ENCODE peak calls at places on chromosomes 6 and 20, in seven cellular contexts. One of them, this sample, is unnamed.

GRCh38 chr20:63082308-63082938 is 75.7 kb upstream of the BHLHE23 start:
- DNase-seq in RWPE1: peak; percentile 86
- DNase-seq in activated CD4-positive, alpha-beta T cell treated with anti-CD3 and anti-CD28 coated beads for 48 hours: peak; percentile 54
- DNase-seq in cardiac fibroblast: peak; percentile 30
- DNase-seq in epithelial cell of esophagus: peak; percentile 31
- DNase-seq in AG08395: peak; percentile 83
- DNase-seq in nephron progenitor cell: peak; percentile 96
- DNase-seq in this sample: no peak

GRCh38 chr20:63363013-63363957 is 2.1 kb upstream of the CHRNA4 start:
- DNase-seq in cardiac fibroblast: no peak
- DNase-seq in nephron progenitor cell: peak; percentile 51
- DNase-seq in epithelial cell of esophagus: no peak
- DNase-seq in RWPE1: no peak
- DNase-seq in activated CD4-positive, alpha-beta T cell treated with anti-CD3 and anti-CD28 coated beads for 48 hours: no peak
- DNase-seq in AG08395: no peak
- DNase-seq in this sample: no peak

GRCh38 chr6:143361536-143362191 is 88.8 kb downstream of the ADAT2 start:
- DNase-seq in nephron progenitor cell: no peak
- DNase-seq in RWPE1: no peak
- DNase-seq in cardiac fibroblast: no peak
- DNase-seq in epithelial cell of esophagus: no peak
- DNase-seq in AG08395: no peak
- DNase-seq in activated CD4-positive, alpha-beta T cell treated with anti-CD3 and anti-CD28 coated beads for 48 hours: no peak
- DNase-seq in this sample: peak; percentile 5

GRCh38 chr20:63846128-63846771 is 15.0 kb upstream of the ABHD16B start:
- DNase-seq in epithelial cell of esophagus: no peak
- DNase-seq in RWPE1: peak; percentile 58
- DNase-seq in activated CD4-positive, alpha-beta T cell treated with anti-CD3 and anti-CD28 coated beads for 48 hours: no peak
- DNase-seq in nephron progenitor cell: peak; percentile 71
- DNase-seq in cardiac fibroblast: peak; percentile 68
- DNase-seq in AG08395: no peak
- DNase-seq in this sample: no peak

GRCh38 chr6:165716886-165717285 is 53.8 kb upstream of the PDE10A start:
- DNase-seq in nephron progenitor cell: no peak
- DNase-seq in activated CD4-positive, alpha-beta T cell treated with anti-CD3 and anti-CD28 coated beads for 48 hours: no peak
- DNase-seq in epithelial cell of esophagus: no peak
- DNase-seq in cardiac fibroblast: no peak
- DNase-seq in AG08395: no peak
- DNase-seq in RWPE1: no peak
- DNase-seq in this sample: no peak

GRCh38 chr6:148146717-148147116 is 195.9 kb upstream of the SASH1 start:
- DNase-seq in AG08395: no peak
- DNase-seq in activated CD4-positive, alpha-beta T cell treated with anti-CD3 and anti-CD28 coated beads for 48 hours: peak; percentile 73
- DNase-seq in epithelial cell of esophagus: peak; percentile 84
- DNase-seq in cardiac fibroblast: peak; percentile 19
- DNase-seq in nephron progenitor cell: no peak
- DNase-seq in RWPE1: peak; percentile 64
- DNase-seq in this sample: no peak

GRCh38 chr6:141203902-141204575 is 928.7 kb upstream of the GJE1 start:
- DNase-seq in activated CD4-positive, alpha-beta T cell treated with anti-CD3 and anti-CD28 coated beads for 48 hours: no peak
- DNase-seq in RWPE1: no peak
- DNase-seq in AG08395: peak; percentile 18
- DNase-seq in nephron progenitor cell: no peak
- DNase-seq in cardiac fibroblast: peak; percentile 68
- DNase-seq in epithelial cell of esophagus: peak; percentile 23
- DNase-seq in this sample: no peak

GRCh38 chr6:124994648-124995047 is 32.4 kb downstream of the RNF217 start:
- DNase-seq in epithelial cell of esophagus: no peak
- DNase-seq in activated CD4-positive, alpha-beta T cell treated with anti-CD3 and anti-CD28 coated beads for 48 hours: no peak
- DNase-seq in cardiac fibroblast: no peak
- DNase-seq in RWPE1: no peak
- DNase-seq in nephron progenitor cell: no peak
- DNase-seq in AG08395: no peak
- DNase-seq in this sample: no peak

GRCh38 chr6:79438015-79438414 is 99.2 kb downstream of the LCA5 start:
- DNase-seq in RWPE1: no peak
- DNase-seq in epithelial cell of esophagus: no peak
- DNase-seq in activated CD4-positive, alpha-beta T cell treated with anti-CD3 and anti-CD28 coated beads for 48 hours: no peak
- DNase-seq in nephron progenitor cell: no peak
- DNase-seq in AG08395: no peak
- DNase-seq in cardiac fibroblast: peak; percentile 82
- DNase-seq in this sample: no peak

GRCh38 chr6:46510656-46511055 is 19.4 kb upstream of the RCAN2 start:
- DNase-seq in RWPE1: no peak
- DNase-seq in cardiac fibroblast: peak; percentile 43
- DNase-seq in activated CD4-positive, alpha-beta T cell treated with anti-CD3 and anti-CD28 coated beads for 48 hours: no peak
- DNase-seq in epithelial cell of esophagus: no peak
- DNase-seq in AG08395: peak; percentile 72
- DNase-seq in nephron progenitor cell: no peak
- DNase-seq in this sample: peak; percentile 92

GRCh38 chr20:63205896-63206295 is 10.0 kb downstream of the YTHDF1 start:
- DNase-seq in epithelial cell of esophagus: no peak
- DNase-seq in RWPE1: no peak
- DNase-seq in cardiac fibroblast: no peak
- DNase-seq in AG08395: no peak
- DNase-seq in activated CD4-positive, alpha-beta T cell treated with anti-CD3 and anti-CD28 coated beads for 48 hours: no peak
- DNase-seq in nephron progenitor cell: no peak
- DNase-seq in this sample: no peak

GRCh38 chr6:12381587-12381986 is 91.4 kb downstream of the EDN1 start:
- DNase-seq in epithelial cell of esophagus: peak; percentile 29
- DNase-seq in cardiac fibroblast: peak; percentile 7
- DNase-seq in AG08395: peak; percentile 40
- DNase-seq in activated CD4-positive, alpha-beta T cell treated with anti-CD3 and anti-CD28 coated beads for 48 hours: no peak
- DNase-seq in RWPE1: peak; percentile 8
- DNase-seq in nephron progenitor cell: no peak
- DNase-seq in this sample: no peak

GRCh38 chr6:45504947-45505346 is 127.2 kb upstream of the SUPT3H start:
- DNase-seq in RWPE1: peak; percentile 46
- DNase-seq in AG08395: peak; percentile 19
- DNase-seq in nephron progenitor cell: peak; percentile 43
- DNase-seq in activated CD4-positive, alpha-beta T cell treated with anti-CD3 and anti-CD28 coated beads for 48 hours: no peak
- DNase-seq in epithelial cell of esophagus: peak; percentile 85
- DNase-seq in cardiac fibroblast: peak; percentile 75
- DNase-seq in this sample: no peak

GRCh38 chr20:60138263-60139127 is 180.3 kb downstream of the CDH26 start:
- DNase-seq in epithelial cell of esophagus: peak; percentile 31
- DNase-seq in nephron progenitor cell: no peak
- DNase-seq in RWPE1: peak; percentile 55
- DNase-seq in cardiac fibroblast: no peak
- DNase-seq in AG08395: no peak
- DNase-seq in activated CD4-positive, alpha-beta T cell treated with anti-CD3 and anti-CD28 coated beads for 48 hours: peak; percentile 74
- DNase-seq in this sample: no peak

GRCh38 chr6:28207244-28208179 is 17.6 kb upstream of the ZSCAN9 start:
- DNase-seq in nephron progenitor cell: peak; percentile 56
- DNase-seq in AG08395: peak; percentile 50
- DNase-seq in activated CD4-positive, alpha-beta T cell treated with anti-CD3 and anti-CD28 coated beads for 48 hours: peak; percentile 48
- DNase-seq in epithelial cell of esophagus: peak; percentile 54
- DNase-seq in cardiac fibroblast: peak; percentile 13
- DNase-seq in RWPE1: no peak
- DNase-seq in this sample: no peak